ENCODE peak calls at places on chromosome X, in ten cellular contexts. One of them, this sample, is unnamed. For H3K4me1, the result is how much of the 10 kb centered on the place peaks cover.

GRCh38 chrX:22526339-22526738 is 253.6 kb downstream of the CBLL2 start:
- DNase-seq in ascending aorta: no peak
- DNase-seq in GM23248: peak
- DNase-seq in spleen: no peak
- DNase-seq in pancreas: no peak
- DNase-seq in ovary: no peak
- DNase-seq in endodermal cell: no peak
- DNase-seq in upper lobe of right lung: no peak
- DNase-seq in tibial artery: no peak
- DNase-seq in GM23338: no peak
- DNase-seq in this sample: no peak

GRCh38 chrX:110322603-110323002 is 4.7 kb upstream of the AMMECR1 start:
- DNase-seq in ascending aorta: no peak
- DNase-seq in GM23248: peak
- DNase-seq in spleen: no peak
- DNase-seq in pancreas: no peak
- DNase-seq in ovary: no peak
- DNase-seq in endodermal cell: no peak
- DNase-seq in upper lobe of right lung: no peak
- DNase-seq in tibial artery: no peak
- DNase-seq in GM23338: no peak
- DNase-seq in this sample: no peak

GRCh38 chrX:148500428-148501120 is at the start of gene AFF2:
- DNase-seq in ascending aorta: no peak
- DNase-seq in GM23248: peak
- DNase-seq in spleen: peak
- DNase-seq in pancreas: peak
- DNase-seq in ovary: peak
- DNase-seq in endodermal cell: peak
- DNase-seq in upper lobe of right lung: peak
- DNase-seq in tibial artery: no peak
- DNase-seq in GM23338: peak
- DNase-seq in this sample: no peak

GRCh38 chrX:24025741-24026402 is 1.1 kb downstream of the KLHL15 start:
- DNase-seq in ascending aorta: no peak
- DNase-seq in GM23248: peak
- DNase-seq in spleen: no peak
- DNase-seq in pancreas: peak
- DNase-seq in ovary: no peak
- DNase-seq in endodermal cell: no peak
- DNase-seq in upper lobe of right lung: no peak
- DNase-seq in tibial artery: no peak
- DNase-seq in GM23338: peak
- DNase-seq in this sample: no peak

GRCh38 chrX:103789004-103789403 is 12.4 kb downstream of the PLP1 start:
- DNase-seq in ascending aorta: no peak
- DNase-seq in GM23248: no peak
- DNase-seq in spleen: no peak
- DNase-seq in pancreas: no peak
- DNase-seq in ovary: no peak
- DNase-seq in endodermal cell: no peak
- DNase-seq in upper lobe of right lung: no peak
- DNase-seq in tibial artery: no peak
- DNase-seq in GM23338: no peak
- DNase-seq in this sample: no peak

GRCh38 chrX:45806410-45807121 is 605.9 kb upstream of the DIPK2B start:
- DNase-seq in ascending aorta: no peak
- DNase-seq in GM23248: peak
- DNase-seq in spleen: no peak
- DNase-seq in pancreas: no peak
- DNase-seq in ovary: no peak
- DNase-seq in endodermal cell: no peak
- DNase-seq in upper lobe of right lung: no peak
- DNase-seq in tibial artery: no peak
- DNase-seq in GM23338: no peak
- DNase-seq in this sample: no peak

GRCh38 chrX:102651242-102651967 is at the start of gene GPRASP1:
- DNase-seq in ascending aorta: no peak
- DNase-seq in GM23248: peak
- DNase-seq in spleen: peak
- DNase-seq in pancreas: peak
- DNase-seq in ovary: peak
- DNase-seq in endodermal cell: peak
- DNase-seq in upper lobe of right lung: peak
- DNase-seq in tibial artery: peak
- DNase-seq in GM23338: peak
- DNase-seq in this sample: no peak

GRCh38 chrX:64229145-64229544 is 1.3 kb downstream of the ASB12 start:
- DNase-seq in ascending aorta: no peak
- DNase-seq in GM23248: no peak
- DNase-seq in spleen: no peak
- DNase-seq in pancreas: no peak
- DNase-seq in ovary: no peak
- DNase-seq in endodermal cell: no peak
- DNase-seq in upper lobe of right lung: no peak
- DNase-seq in tibial artery: no peak
- DNase-seq in GM23338: no peak
- DNase-seq in this sample: no peak

GRCh38 chrX:2819345-2820130 is 9.2 kb upstream of the GYG2 start:
- DNase-seq in ascending aorta: no peak
- DNase-seq in GM23248: peak
- DNase-seq in spleen: no peak
- DNase-seq in pancreas: no peak
- DNase-seq in ovary: no peak
- DNase-seq in endodermal cell: peak
- DNase-seq in upper lobe of right lung: no peak
- DNase-seq in tibial artery: no peak
- DNase-seq in GM23338: no peak
- DNase-seq in this sample: no peak

GRCh38 chrX:121761845-121762244 is 714.4 kb downstream of the GLUD2 start:
- DNase-seq in ascending aorta: no peak
- DNase-seq in GM23248: no peak
- DNase-seq in spleen: no peak
- DNase-seq in pancreas: no peak
- DNase-seq in ovary: no peak
- DNase-seq in endodermal cell: no peak
- DNase-seq in upper lobe of right lung: no peak
- DNase-seq in tibial artery: no peak
- DNase-seq in GM23338: no peak
- DNase-seq in this sample: no peak

GRCh38 chrX:48569958-48570357 is 4.3 kb upstream of the RBM3 start:
- DNase-seq in ascending aorta: no peak
- DNase-seq in GM23248: peak
- DNase-seq in spleen: no peak
- DNase-seq in pancreas: no peak
- DNase-seq in ovary: no peak
- DNase-seq in endodermal cell: no peak
- DNase-seq in upper lobe of right lung: no peak
- DNase-seq in tibial artery: no peak
- DNase-seq in GM23338: no peak
- DNase-seq in this sample: no peak

GRCh38 chrX:11462648-11463047 is 169.4 kb downstream of the AMELX start:
- DNase-seq in ascending aorta: no peak
- DNase-seq in GM23248: no peak
- DNase-seq in spleen: no peak
- DNase-seq in pancreas: no peak
- DNase-seq in ovary: no peak
- DNase-seq in endodermal cell: no peak
- DNase-seq in upper lobe of right lung: no peak
- DNase-seq in tibial artery: no peak
- DNase-seq in GM23338: no peak
- DNase-seq in this sample: no peak

GRCh38 chrX:40084471-40084870 is 13.3 kb downstream of the BCOR start:
- DNase-seq in ascending aorta: no peak
- DNase-seq in GM23248: no peak
- DNase-seq in spleen: no peak
- DNase-seq in pancreas: no peak
- DNase-seq in ovary: no peak
- DNase-seq in endodermal cell: no peak
- DNase-seq in upper lobe of right lung: no peak
- DNase-seq in tibial artery: no peak
- DNase-seq in GM23338: no peak
- DNase-seq in this sample: no peak

GRCh38 chrX:40086569-40087335 is 11.0 kb downstream of the BCOR start:
- DNase-seq in ascending aorta: no peak
- DNase-seq in GM23248: no peak
- DNase-seq in spleen: no peak
- DNase-seq in pancreas: peak
- DNase-seq in ovary: no peak
- DNase-seq in endodermal cell: peak
- DNase-seq in upper lobe of right lung: no peak
- DNase-seq in tibial artery: no peak
- DNase-seq in GM23338: no peak
- DNase-seq in this sample: no peak

GRCh38 chrX:40083979-40084359 is 13.8 kb downstream of the BCOR start:
- DNase-seq in ascending aorta: no peak
- DNase-seq in GM23248: no peak
- DNase-seq in spleen: no peak
- DNase-seq in pancreas: no peak
- DNase-seq in ovary: no peak
- DNase-seq in endodermal cell: no peak
- DNase-seq in upper lobe of right lung: no peak
- DNase-seq in tibial artery: no peak
- DNase-seq in GM23338: no peak
- DNase-seq in this sample: no peak

GRCh38 chrX:40085714-40086113 is 12.0 kb downstream of the BCOR start:
- DNase-seq in ascending aorta: no peak
- DNase-seq in GM23248: no peak
- DNase-seq in spleen: no peak
- DNase-seq in pancreas: peak
- DNase-seq in ovary: no peak
- DNase-seq in endodermal cell: peak
- DNase-seq in upper lobe of right lung: no peak
- DNase-seq in tibial artery: peak
- DNase-seq in GM23338: no peak
- DNase-seq in this sample: no peak

GRCh38 chrX:40085086-40085551 is 12.6 kb downstream of the BCOR start:
- DNase-seq in ascending aorta: no peak
- DNase-seq in GM23248: peak
- DNase-seq in spleen: no peak
- DNase-seq in pancreas: no peak
- DNase-seq in ovary: no peak
- DNase-seq in endodermal cell: peak
- DNase-seq in upper lobe of right lung: no peak
- DNase-seq in tibial artery: no peak
- DNase-seq in GM23338: no peak
- DNase-seq in this sample: no peak
- H3K4me1 ChIP-seq in ascending aorta: under half
- H3K4me1 ChIP-seq in GM23248: under half
- H3K4me1 ChIP-seq in spleen: under half
- H3K4me1 ChIP-seq in pancreas: under half
- H3K4me1 ChIP-seq in ovary: under half
- H3K4me1 ChIP-seq in endodermal cell: under half
- H3K4me1 ChIP-seq in upper lobe of right lung: under half
- H3K4me1 ChIP-seq in tibial artery: under half
- H3K4me1 ChIP-seq in GM23338: half or more
- H3K4me1 ChIP-seq in this sample: under half

DNA sequence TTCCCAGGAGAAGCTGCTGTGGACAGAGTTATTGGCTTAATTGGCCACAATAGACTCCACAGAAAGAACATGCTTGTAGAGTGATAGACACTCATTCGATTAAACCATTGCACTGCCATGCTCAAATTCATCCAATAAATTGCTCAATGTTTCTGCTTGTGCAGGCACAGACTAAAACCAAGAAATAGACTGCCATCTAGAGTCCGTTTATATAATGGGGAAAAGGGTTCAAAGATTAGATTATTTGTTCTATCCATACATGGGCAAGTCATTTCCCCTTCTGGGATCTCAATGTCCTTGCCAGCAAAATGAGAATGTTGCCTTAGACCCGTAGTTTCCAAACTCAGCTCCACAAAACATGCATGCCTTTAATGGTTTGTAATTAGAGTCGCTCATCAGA is 8.7 kb downstream of the SMIM10 start:
- DNase-seq in ascending aorta: no peak
- DNase-seq in GM23248: peak
- DNase-seq in spleen: no peak
- DNase-seq in pancreas: no peak
- DNase-seq in ovary: no peak
- DNase-seq in endodermal cell: no peak
- DNase-seq in upper lobe of right lung: no peak
- DNase-seq in tibial artery: no peak
- DNase-seq in GM23338: peak
- DNase-seq in this sample: no peak
- H3K4me1 ChIP-seq in ascending aorta: under half
- H3K4me1 ChIP-seq in GM23248: under half
- H3K4me1 ChIP-seq in spleen: under half
- H3K4me1 ChIP-seq in pancreas: under half
- H3K4me1 ChIP-seq in ovary: under half
- H3K4me1 ChIP-seq in endodermal cell: under half
- H3K4me1 ChIP-seq in upper lobe of right lung: under half
- H3K4me1 ChIP-seq in tibial artery: under half
- H3K4me1 ChIP-seq in GM23338: under half
- H3K4me1 ChIP-seq in this sample: under half

DNA sequence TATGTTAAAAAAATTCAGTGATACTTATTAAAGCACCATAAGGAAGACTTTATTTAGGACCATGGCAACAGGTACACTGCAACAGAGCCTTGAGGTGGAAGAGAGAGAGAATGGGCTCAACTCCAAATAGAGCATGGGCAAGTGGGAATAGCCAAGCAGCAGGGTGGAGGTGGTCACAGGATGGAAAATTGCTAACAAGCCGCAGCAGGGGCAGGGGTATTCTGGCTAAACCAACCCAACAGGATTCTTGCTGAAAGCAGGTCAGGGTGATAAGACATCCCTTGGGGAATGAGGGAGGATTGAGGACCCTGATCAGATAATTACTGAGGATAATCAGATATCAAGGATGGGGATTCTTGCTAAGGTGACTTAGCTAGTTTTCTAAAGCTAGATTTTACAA is 177.5 kb downstream of the ZIC3 start:
- DNase-seq in ascending aorta: no peak
- DNase-seq in GM23248: no peak
- DNase-seq in spleen: no peak
- DNase-seq in pancreas: no peak
- DNase-seq in ovary: no peak
- DNase-seq in endodermal cell: peak
- DNase-seq in upper lobe of right lung: no peak
- DNase-seq in tibial artery: no peak
- DNase-seq in GM23338: no peak
- DNase-seq in this sample: no peak
- H3K4me1 ChIP-seq in ascending aorta: under half
- H3K4me1 ChIP-seq in GM23248: under half
- H3K4me1 ChIP-seq in spleen: under half
- H3K4me1 ChIP-seq in pancreas: under half
- H3K4me1 ChIP-seq in ovary: under half
- H3K4me1 ChIP-seq in endodermal cell: under half
- H3K4me1 ChIP-seq in upper lobe of right lung: under half
- H3K4me1 ChIP-seq in tibial artery: under half
- H3K4me1 ChIP-seq in GM23338: half or more
- H3K4me1 ChIP-seq in this sample: under half

DNA sequence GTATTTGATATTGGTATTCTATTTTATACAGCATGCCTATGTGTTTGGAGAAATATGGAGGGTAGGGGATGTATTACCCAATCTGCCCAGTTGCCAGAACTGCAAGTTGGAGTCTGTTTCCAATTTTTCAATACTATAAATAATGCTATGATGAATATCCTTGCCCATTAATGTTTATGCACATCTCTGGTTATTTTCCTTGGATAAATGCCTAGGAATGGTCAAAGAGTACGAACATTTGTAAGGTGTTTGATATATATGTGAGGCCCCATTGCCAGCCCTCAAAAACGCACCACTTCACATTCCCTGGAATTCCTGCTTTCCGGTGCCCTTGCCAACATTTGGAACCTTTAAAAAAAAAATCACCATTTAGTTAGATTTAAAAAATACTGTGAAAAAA is 34.3 kb downstream of the CLDN34 start:
- DNase-seq in ascending aorta: no peak
- DNase-seq in GM23248: no peak
- DNase-seq in spleen: no peak
- DNase-seq in pancreas: no peak
- DNase-seq in ovary: no peak
- DNase-seq in endodermal cell: no peak
- DNase-seq in upper lobe of right lung: no peak
- DNase-seq in tibial artery: no peak
- DNase-seq in GM23338: no peak
- DNase-seq in this sample: no peak
- H3K4me1 ChIP-seq in ascending aorta: under half
- H3K4me1 ChIP-seq in GM23248: under half
- H3K4me1 ChIP-seq in spleen: under half
- H3K4me1 ChIP-seq in pancreas: under half
- H3K4me1 ChIP-seq in ovary: under half
- H3K4me1 ChIP-seq in endodermal cell: under half
- H3K4me1 ChIP-seq in upper lobe of right lung: under half
- H3K4me1 ChIP-seq in tibial artery: under half
- H3K4me1 ChIP-seq in GM23338: under half
- H3K4me1 ChIP-seq in this sample: under half

This sample was measured in thoracic aorta.